ENCODE peak calls at places on chromosome 16, in eight cellular contexts. L is DMS153, G is prostate gland, C is NCI-H1092 treated with DMSO at 0.1 percent for 48 hours, S is tibial nerve, Z is glutamatergic neuron, Y is NCI-H774, V is COR-L47. A is an unnamed sample.

GRCh38 chr16:7313170-7313569 is 19.5 kb upstream of the RBFOX1 start:
- DNase-seq in L (no peak), G (no peak), C (peak; percentile 19), S (peak; percentile 7), Z (peak; percentile 20), Y (no peak), V (peak; percentile 25), A (no peak)

GRCh38 chr16:70758786-70759185 is 42.2 kb downstream of the VAC14 start:
- DNase-seq in L (no peak), G (no peak), C (no peak), S (no peak), Z (no peak), Y (no peak), V (peak; percentile 13), A (no peak)

GRCh38 chr16:66287416-66287815 is 79.1 kb upstream of the CDH5 start:
- DNase-seq in L (no peak), G (no peak), C (no peak), S (no peak), Z (no peak), Y (no peak), V (no peak), A (no peak)

GRCh38 chr16:50396770-50397525 is 28.2 kb upstream of the BRD7 start:
- DNase-seq in L (no peak), G (no peak), C (no peak), S (no peak), Z (no peak), Y (no peak), V (no peak), A (no peak)

GRCh38 chr16:85334718-85335583 is 222.7 kb upstream of the CIBAR2 start:
- DNase-seq in L (peak; percentile 27), G (peak; percentile 26), C (no peak), S (no peak), Z (no peak), Y (no peak), V (peak; percentile 52), A (no peak)

GRCh38 chr16:87410958-87411357 is 18.8 kb downstream of the MAP1LC3B start:
- DNase-seq in L (no peak), G (no peak), C (no peak), S (no peak), Z (no peak), Y (no peak), V (no peak), A (peak; percentile 75)

GRCh38 chr16:57781349-57781740 is 20.9 kb downstream of the KIFC3 start:
- DNase-seq in L (no peak), G (no peak), C (no peak), S (no peak), Z (no peak), Y (no peak), V (no peak), A (no peak)

GRCh38 chr16:52677487-52677886 is 130.5 kb upstream of the TOX3 start:
- DNase-seq in L (no peak), G (no peak), C (peak; percentile 13), S (no peak), Z (no peak), Y (no peak), V (no peak), A (no peak)

GRCh38 chr16:19183187-19183586 is 15.1 kb downstream of the SYT17 start:
- DNase-seq in L (no peak), G (no peak), C (no peak), S (no peak), Z (no peak), Y (no peak), V (no peak), A (no peak)

GRCh38 chr16:84266451-84266850 is 26.6 kb upstream of the KCNG4 start:
- DNase-seq in L (peak; percentile 50), G (no peak), C (no peak), S (peak; percentile 42), Z (peak; percentile 71), Y (peak; percentile 35), V (no peak), A (peak; percentile 32)

GRCh38 chr16:50972899-50973298 is 178.2 kb downstream of the SALL1 start:
- DNase-seq in L (no peak), G (no peak), C (no peak), S (no peak), Z (no peak), Y (no peak), V (no peak), A (no peak)

GRCh38 chr16:84663433-84664101 is 15.3 kb downstream of the KLHL36 start:
- DNase-seq in L (no peak), G (no peak), C (no peak), S (no peak), Z (no peak), Y (no peak), V (no peak), A (no peak)

GRCh38 chr16:14302399-14303181 is 231.5 kb downstream of the MRTFB start:
- DNase-seq in L (no peak), G (no peak), C (peak; percentile 28), S (no peak), Z (peak; percentile 70), Y (no peak), V (no peak), A (no peak)

GRCh38 chr16:27324851-27325301 is 11.1 kb downstream of the IL4R start:
- DNase-seq in L (no peak), G (no peak), C (no peak), S (no peak), Z (no peak), Y (no peak), V (no peak), A (peak; percentile 75)

GRCh38 chr16:57600952-57601580 is 27.4 kb upstream of the ADGRG1 start:
- DNase-seq in L (no peak), G (no peak), C (no peak), S (no peak), Z (no peak), Y (no peak), V (no peak), A (peak; percentile 2)

GRCh38 chr16:82476786-82477185 is 150.0 kb upstream of the CDH13 start:
- DNase-seq in L (no peak), G (no peak), C (no peak), S (no peak), Z (no peak), Y (no peak), V (no peak), A (no peak)

GRCh38 chr16:85425061-85425662 is 188.0 kb upstream of the GSE1 start:
- DNase-seq in L (peak; percentile 80), G (no peak), C (peak; percentile 70), S (no peak), Z (peak; percentile 21), Y (no peak), V (peak; percentile 90), A (peak; percentile 62)

GRCh38 chr16:77332792-77333191 is 102.0 kb downstream of the ADAMTS18 start:
- DNase-seq in L (no peak), G (no peak), C (no peak), S (no peak), Z (no peak), Y (no peak), V (no peak), A (no peak)

GRCh38 chr16:75789237-75789636 is 62.9 kb upstream of the CPHXL start:
- DNase-seq in L (peak; percentile 18), G (peak; percentile 18), C (peak; percentile 46), S (peak; percentile 41), Z (no peak), Y (peak; percentile 9), V (peak; percentile 69), A (no peak)

GRCh38 chr16:29308644-29309546 is 97.6 kb downstream of the NPIPB11 start:
- DNase-seq in L (no peak), G (no peak), C (no peak), S (no peak), Z (no peak), Y (no peak), V (no peak), A (peak; percentile 70)

GRCh38 chr16:66714659-66715307 is 18.2 kb upstream of the CMTM4 start:
- DNase-seq in L (no peak), G (no peak), C (peak; percentile 27), S (no peak), Z (no peak), Y (no peak), V (peak; percentile 51), A (no peak)

GRCh38 chr16:11329080-11329491 is 16.2 kb upstream of the RMI2 start:
- DNase-seq in L (no peak), G (no peak), C (no peak), S (no peak), Z (no peak), Y (no peak), V (no peak), A (no peak)

GRCh38 chr16:53743149-53743566 is 39.2 kb downstream of the FTO start:
- DNase-seq in L (no peak), G (no peak), C (no peak), S (no peak), Z (peak; percentile 22), Y (no peak), V (peak; percentile 38), A (no peak)